ENCODE peak calls at places on chromosomes 4 and X, in eight cellular contexts. S is heart right ventricle, V is heart left ventricle, G is astrocyte of the cerebellum, C is fibroblast of pulmonary artery, B is endodermal cell, Z is fibroblast of mammary gland, J is dorsolateral prefrontal cortex. W is an unnamed sample.

GRCh38 chr4:20788266-20788665 is 88.0 kb downstream of the PACRGL start:
- DNase-seq in Z (no peak), B (no peak), V (no peak), C (no peak), G (no peak), S (no peak), J (no peak), W (no peak)

GRCh38 chr4:48079972-48080391 is 54.1 kb downstream of the TXK start:
- DNase-seq in V (no peak), G (no peak), C (peak), Z (no peak), S (no peak), B (no peak), J (no peak), W (peak)

GRCh38 chr4:122728781-122729330 is 3.6 kb upstream of the BBS12 start:
- DNase-seq in J (no peak), S (no peak), C (peak), G (no peak), Z (peak), B (no peak), V (no peak), W (no peak)

GRCh38 chr4:186723207-186724047 is at the start of gene FAT1:
- DNase-seq in V (peak), J (no peak), C (peak), B (peak), Z (peak), G (peak), S (peak), W (no peak)

GRCh38 chrX:1093586-1094538 is 118.6 kb downstream of the CRLF2 start:
- DNase-seq in J (no peak), S (no peak), C (no peak), Z (no peak), V (no peak), B (no peak), G (no peak), W (no peak)

GRCh38 chr4:7939377-7940108 is at the start of gene AFAP1:
- DNase-seq in V (peak), S (peak), G (peak), J (peak), B (peak), C (peak), Z (peak), W (no peak)

GRCh38 chrX:69616520-69617203 is 749 bp downstream of the EDA start:
- DNase-seq in B (peak), S (peak), Z (no peak), J (no peak), C (peak), V (peak), G (no peak), W (no peak)

GRCh38 chr4:3123201-3123671 is 48.8 kb downstream of the HTT start:
- DNase-seq in C (peak), S (no peak), Z (peak), J (no peak), B (no peak), V (no peak), G (no peak), W (no peak)

GRCh38 chr4:2962099-2962455 is 1.1 kb downstream of the NOP14 start:
- DNase-seq in B (no peak), G (no peak), V (no peak), J (no peak), C (no peak), S (no peak), Z (no peak), W (no peak)

GRCh38 chr4:148292596-148293175 is 149.5 kb downstream of the NR3C2 start:
- DNase-seq in S (no peak), C (no peak), Z (no peak), J (no peak), B (no peak), G (no peak), V (no peak), W (no peak)

GRCh38 chr4:11623726-11624037 is 195.0 kb upstream of the HS3ST1 start:
- DNase-seq in V (peak), B (peak), G (no peak), C (peak), S (no peak), J (no peak), Z (no peak), W (no peak)
- TF ChIP-seq CTCF in V (peak), B (peak), G (peak), C (peak), S (peak), J (peak), Z (peak), W (peak)

GRCh38 chr4:16083217-16084191 is at the start of gene PROM1:
- DNase-seq in J (no peak), G (no peak), C (no peak), V (peak), B (peak), Z (no peak), S (peak), W (no peak)
- H3K4me3 ChIP-seq in J (peak), G (peak), C (no peak), V (peak), B (peak), Z (no peak), S (peak), W (peak)

DNA sequence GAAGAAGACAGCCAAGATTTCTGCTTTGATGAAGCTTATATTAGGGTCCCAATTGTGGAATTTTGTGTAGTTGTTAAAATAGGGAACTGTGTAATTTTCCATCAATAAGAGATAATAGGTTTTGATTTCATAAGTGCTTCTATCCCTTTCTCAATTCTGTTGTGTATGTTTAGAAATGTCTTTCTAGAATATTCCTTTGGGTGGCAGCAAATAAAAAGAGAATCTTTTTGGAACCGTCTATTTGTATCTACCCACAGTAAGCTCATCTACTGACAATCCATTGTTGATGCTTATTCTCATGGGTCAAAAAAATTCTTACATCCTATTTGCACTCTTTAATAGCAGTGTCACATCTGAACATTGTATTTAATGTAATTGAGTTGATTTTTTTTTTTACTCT is 61.7 kb downstream of the TMA16 start:
- DNase-seq in Z (peak), G (no peak), J (no peak), C (no peak), S (no peak), V (no peak), B (no peak), W (no peak)
- TF ChIP-seq CTCF in Z (peak), G (no peak), J (peak), C (no peak), S (no peak), V (peak), B (peak), W (no peak)

DNA sequence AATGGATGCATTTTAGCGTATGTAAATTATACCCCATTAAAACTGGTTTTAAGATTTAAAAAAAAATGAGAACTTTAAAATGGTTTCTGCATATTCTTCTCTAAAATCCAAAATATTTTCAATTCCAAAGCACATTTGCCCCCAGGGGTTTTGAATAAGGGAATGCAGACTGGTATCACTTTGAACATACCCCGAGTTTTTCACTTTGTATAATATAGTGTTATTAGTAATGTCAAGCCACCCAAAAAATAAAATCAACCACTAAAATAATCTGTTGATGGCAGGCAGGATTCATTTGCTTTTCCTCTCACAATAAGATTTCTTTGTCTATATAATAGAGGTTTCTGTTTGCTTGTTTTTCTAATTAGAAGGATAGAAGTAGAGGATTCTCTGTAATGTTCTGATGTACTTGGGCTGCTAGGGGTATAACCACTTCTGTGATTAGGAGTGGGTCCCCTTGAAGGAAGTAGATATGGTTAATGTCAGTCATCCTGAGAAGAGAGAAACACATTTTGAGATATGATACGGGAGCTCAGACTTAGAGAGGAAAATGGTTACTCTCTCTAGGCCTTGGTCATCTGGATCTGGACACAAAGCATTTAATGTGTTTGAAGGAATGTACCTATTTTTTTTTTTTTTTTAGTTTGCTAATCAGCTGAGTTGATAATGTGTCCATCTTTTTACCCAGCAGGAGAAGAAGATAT is 9.3 kb upstream of the LIN54 start:
- DNase-seq in J (no peak), C (no peak), S (no peak), V (no peak), Z (no peak), B (no peak), G (no peak), W (no peak)
- H3K4me3 ChIP-seq in J (no peak), C (no peak), S (no peak), V (no peak), Z (no peak), B (no peak), G (no peak), W (no peak)

DNA sequence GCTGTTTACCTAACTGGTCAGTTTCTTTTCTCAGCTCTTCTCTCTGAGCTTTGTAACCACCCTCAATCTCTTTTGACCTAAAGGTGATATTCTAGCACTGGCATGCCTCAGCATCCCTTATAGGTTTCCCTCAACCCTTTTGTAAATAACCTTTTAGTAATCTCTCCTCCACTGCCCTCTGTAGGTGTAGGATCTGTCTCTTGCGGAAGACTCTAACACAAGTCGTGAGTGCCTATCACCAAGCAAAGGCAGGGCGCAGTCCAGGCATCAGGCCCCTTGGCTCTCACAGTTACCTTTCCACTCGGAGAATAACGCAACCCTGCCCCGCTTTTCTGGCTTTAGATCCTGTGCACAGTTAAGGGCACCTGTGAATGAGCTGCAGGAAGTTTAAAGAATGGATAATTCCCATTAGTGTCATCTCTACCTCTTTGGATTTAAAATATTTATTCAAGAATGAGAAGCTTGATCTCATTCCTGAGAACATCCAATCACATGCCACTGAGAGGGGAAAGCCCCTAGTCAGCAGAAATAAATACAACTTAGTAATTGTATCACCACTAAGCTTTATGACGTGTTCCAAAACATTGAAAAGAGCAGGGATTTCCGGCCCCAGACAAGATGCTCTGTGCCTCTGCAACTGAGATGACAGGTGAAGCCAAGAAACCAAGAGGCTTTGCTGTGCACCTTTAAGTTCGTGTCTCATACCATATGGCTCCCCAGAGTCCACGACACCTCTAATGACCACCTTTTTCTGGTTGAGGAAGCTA is 58.8 kb downstream of the SPINK2 start:
- DNase-seq in C (no peak), Z (no peak), S (no peak), G (no peak), B (no peak), J (no peak), V (no peak), W (no peak)
- TF ChIP-seq CTCF in C (no peak), Z (no peak), S (no peak), G (no peak), B (peak), J (no peak), V (no peak), W (no peak)

DNA sequence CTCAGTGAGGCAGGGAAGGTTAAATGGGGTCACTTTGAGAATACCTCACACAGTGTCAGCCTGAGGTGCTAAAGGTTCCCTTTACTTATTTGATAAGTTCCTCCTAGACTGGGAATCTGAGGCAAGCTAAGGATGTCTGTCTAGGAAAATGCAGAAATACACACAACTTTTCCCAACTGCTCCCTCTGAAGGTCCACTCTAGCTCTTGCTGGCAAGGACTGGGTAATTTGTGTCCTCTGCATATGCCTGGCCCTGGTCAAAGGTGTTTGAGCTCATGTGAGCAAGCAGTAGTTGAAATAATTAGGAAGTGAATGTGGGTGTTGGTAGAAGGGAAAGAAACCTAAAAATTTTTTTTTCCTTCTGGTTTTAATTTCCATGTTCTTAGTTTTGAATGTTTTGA is 21.3 kb downstream of the TXLNG start:
- DNase-seq in G (no peak), V (no peak), S (no peak), Z (peak), J (no peak), C (peak), B (peak), W (no peak)
- H3K4me3 ChIP-seq in G (no peak), V (no peak), S (no peak), Z (no peak), J (no peak), C (peak), B (no peak), W (no peak)